ENCODE peak calls at places on chromosomes 6 and 20, in four cellular contexts. One of them, this sample, is unnamed.
A peak's percentile ranks its signal among the peaks of the same experiment; 100 is the strongest.

GRCh38 chr20:58225490-58226200 is 2.8 kb downstream of the ANKRD60 start:
- DNase-seq in HepG2: no peak
- DNase-seq in prostate gland: no peak
- DNase-seq in IMR-90: no peak
- DNase-seq in this sample: no peak

GRCh38 chr6:98648211-98648914 is 186.0 kb upstream of the POU3F2 start:
- DNase-seq in HepG2: no peak
- DNase-seq in prostate gland: no peak
- DNase-seq in IMR-90: no peak
- DNase-seq in this sample: no peak

GRCh38 chr6:135743476-135743875 is 108.0 kb upstream of the PDE7B start:
- DNase-seq in IMR-90: no peak
- DNase-seq in prostate gland: no peak
- DNase-seq in HepG2: no peak
- DNase-seq in this sample: no peak

GRCh38 chr6:42148058-42148457 is 5.6 kb upstream of the C6orf132 start:
- DNase-seq in HepG2: no peak
- DNase-seq in IMR-90: peak; percentile 42
- DNase-seq in prostate gland: no peak
- DNase-seq in this sample: no peak

GRCh38 chr6:11585426-11586016 is 48.0 kb downstream of the TMEM170B start:
- DNase-seq in HepG2: peak; percentile 55
- DNase-seq in IMR-90: peak; percentile 79
- DNase-seq in prostate gland: no peak
- DNase-seq in this sample: peak; percentile 11

GRCh38 chr20:14992961-14993360 is 655.5 kb upstream of the FLRT3 start:
- DNase-seq in IMR-90: no peak
- DNase-seq in prostate gland: no peak
- DNase-seq in HepG2: peak; percentile 37
- DNase-seq in this sample: no peak

GRCh38 chr6:5497896-5498578 is 236.7 kb downstream of the FARS2 start:
- DNase-seq in IMR-90: peak; percentile 62
- DNase-seq in prostate gland: no peak
- DNase-seq in HepG2: no peak
- DNase-seq in this sample: no peak

GRCh38 chr6:163355471-163355991 is 59.0 kb upstream of the QKI start:
- DNase-seq in HepG2: peak; percentile 15
- DNase-seq in IMR-90: peak; percentile 67
- DNase-seq in prostate gland: no peak
- DNase-seq in this sample: no peak

GRCh38 chr20:38926142-38926933 is at the start of gene FAM83D:
- DNase-seq in HepG2: peak; percentile 99
- DNase-seq in IMR-90: peak; percentile 97
- DNase-seq in prostate gland: peak; percentile 89
- DNase-seq in this sample: peak; percentile 100
- TF ChIP-seq POLR2A in HepG2: peak; percentile 100
- TF ChIP-seq POLR2A in IMR-90: peak; percentile 93
- TF ChIP-seq POLR2A in prostate gland: peak; percentile 87
- TF ChIP-seq POLR2A in this sample: peak; percentile 97

GRCh38 chr6:32176476-32177181 is 745 bp upstream of the AGPAT1 start:
- DNase-seq in IMR-90: peak; percentile 75
- DNase-seq in HepG2: no peak
- DNase-seq in prostate gland: no peak
- DNase-seq in this sample: no peak

GRCh38 chr6:32175322-32175710 is 568 bp downstream of the AGPAT1 start:
- DNase-seq in IMR-90: no peak
- DNase-seq in prostate gland: no peak
- DNase-seq in HepG2: no peak
- DNase-seq in this sample: no peak

GRCh38 chr6:32177182-32177787 is 920 bp upstream of the RNF5 start:
- DNase-seq in IMR-90: no peak
- DNase-seq in HepG2: no peak
- DNase-seq in prostate gland: no peak
- DNase-seq in this sample: peak; percentile 78

GRCh38 chr6:32174416-32174815 is 1.5 kb downstream of the AGPAT1 start:
- DNase-seq in IMR-90: no peak
- DNase-seq in prostate gland: no peak
- DNase-seq in HepG2: no peak
- DNase-seq in this sample: no peak

GRCh38 chr6:32175711-32176475 is at the start of gene AGPAT1:
- DNase-seq in prostate gland: peak; percentile 96
- DNase-seq in IMR-90: peak; percentile 96
- DNase-seq in HepG2: peak; percentile 95
- DNase-seq in this sample: peak; percentile 98
- TF ChIP-seq POLR2A in prostate gland: peak; percentile 60
- TF ChIP-seq POLR2A in IMR-90: no peak
- TF ChIP-seq POLR2A in HepG2: peak; percentile 88
- TF ChIP-seq POLR2A in this sample: peak; percentile 79

DNA sequence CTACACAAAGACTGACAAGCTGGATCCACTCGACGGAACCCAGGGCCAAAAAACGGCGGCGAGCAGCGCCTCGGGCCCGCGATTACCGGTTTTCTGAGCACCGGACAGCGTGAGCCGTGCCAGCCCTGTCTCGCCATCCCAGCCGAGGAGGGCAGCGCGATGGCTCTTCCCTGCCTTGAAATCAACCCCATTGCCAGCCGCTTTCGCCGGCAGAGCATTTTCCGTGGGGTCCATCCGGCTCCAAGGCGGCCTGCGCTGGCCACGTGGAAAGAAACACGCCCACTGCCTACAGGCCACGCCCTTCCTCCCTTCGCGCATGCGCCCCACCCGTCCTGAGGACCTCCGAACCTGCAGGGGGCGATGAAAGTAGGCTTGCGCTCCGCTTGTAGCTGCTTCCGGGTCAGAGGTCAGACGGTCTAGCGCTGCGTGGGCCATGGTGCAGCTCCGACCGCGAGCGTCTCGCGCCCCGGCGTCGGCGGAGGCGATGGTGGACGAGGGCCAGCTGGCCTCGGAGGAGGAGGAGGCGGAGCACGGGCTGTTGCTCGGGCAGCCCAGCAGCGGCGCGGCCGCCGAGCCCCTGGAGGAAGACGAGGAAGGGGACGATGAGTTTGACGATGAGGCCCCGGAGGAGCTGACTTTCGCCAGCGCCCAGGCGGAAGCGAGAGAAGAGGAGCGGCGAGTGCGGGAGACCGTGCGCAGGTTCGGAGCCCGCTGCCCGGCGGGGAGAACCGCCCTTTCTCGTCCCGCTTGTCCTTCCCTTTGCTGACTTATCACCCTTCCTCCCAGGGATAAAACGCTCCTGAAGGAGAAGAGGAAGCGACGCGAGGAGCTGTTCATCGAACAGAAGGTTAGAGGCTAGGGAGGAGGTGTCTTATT is at the start of gene NOL7:
- DNase-seq in IMR-90: peak; percentile 99
- DNase-seq in HepG2: peak; percentile 97
- DNase-seq in prostate gland: peak; percentile 94
- DNase-seq in this sample: peak; percentile 99
- TF ChIP-seq POLR2A in IMR-90: peak; percentile 83
- TF ChIP-seq POLR2A in HepG2: peak; percentile 96
- TF ChIP-seq POLR2A in prostate gland: peak; percentile 69
- TF ChIP-seq POLR2A in this sample: peak; percentile 97

GRCh38 chr6:125988280-125988679 is 1.9 kb downstream of the TRMT11 start:
- DNase-seq in HepG2: no peak
- DNase-seq in prostate gland: no peak
- DNase-seq in IMR-90: no peak
- DNase-seq in this sample: no peak

GRCh38 chr6:125985967-125986294 is 409 bp upstream of the TRMT11 start:
- DNase-seq in IMR-90: no peak
- DNase-seq in HepG2: no peak
- DNase-seq in prostate gland: no peak
- DNase-seq in this sample: no peak

GRCh38 chr6:125986956-125987617 is 747 bp downstream of the TRMT11 start:
- DNase-seq in IMR-90: peak; percentile 35
- DNase-seq in prostate gland: no peak
- DNase-seq in HepG2: peak; percentile 63
- DNase-seq in this sample: peak; percentile 58

GRCh38 chr6:125985522-125985921 is 818 bp upstream of the TRMT11 start:
- DNase-seq in HepG2: peak; percentile 21
- DNase-seq in prostate gland: no peak
- DNase-seq in IMR-90: no peak
- DNase-seq in this sample: no peak

DNA sequence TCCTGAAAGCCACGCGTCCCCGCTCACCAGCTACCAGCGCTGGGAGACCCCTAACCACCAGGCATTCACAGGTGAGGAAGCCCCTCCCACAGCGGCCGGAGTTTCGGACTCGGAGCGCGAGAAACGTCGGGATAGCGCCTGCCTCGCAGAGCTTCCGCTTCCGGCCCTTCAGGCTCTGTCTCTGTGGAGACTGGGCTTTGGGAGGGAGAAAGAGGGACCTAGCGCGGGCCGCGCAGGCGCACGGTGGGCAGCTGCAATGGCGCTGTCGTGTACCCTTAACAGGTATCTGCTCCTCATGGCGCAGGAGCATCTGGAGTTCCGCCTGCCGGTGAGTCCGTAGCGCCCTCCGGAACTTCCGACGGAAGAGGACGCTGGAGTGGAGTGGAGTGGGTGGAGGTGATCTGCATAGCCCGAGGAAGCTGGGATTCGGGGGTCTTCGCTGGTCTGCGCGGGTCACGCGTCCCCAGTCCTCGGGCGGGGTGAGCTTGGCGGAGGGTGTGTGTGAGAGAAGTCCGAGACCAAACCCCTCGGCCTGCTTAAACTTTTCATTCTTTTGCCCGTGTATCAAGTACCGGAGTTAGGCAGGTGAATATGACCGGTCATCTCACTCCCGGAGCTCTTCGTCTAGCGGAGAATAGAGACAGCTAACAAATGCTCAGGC is at the start of gene TRMT11:
- DNase-seq in HepG2: peak; percentile 97
- DNase-seq in prostate gland: peak; percentile 89
- DNase-seq in IMR-90: peak; percentile 82
- DNase-seq in this sample: peak; percentile 89
- TF ChIP-seq POLR2A in HepG2: peak; percentile 96
- TF ChIP-seq POLR2A in prostate gland: peak; percentile 84
- TF ChIP-seq POLR2A in IMR-90: peak; percentile 67
- TF ChIP-seq POLR2A in this sample: peak; percentile 93

GRCh38 chr6:96381246-96381645 is 140.4 kb upstream of the UFL1 start:
- DNase-seq in prostate gland: no peak
- DNase-seq in IMR-90: no peak
- DNase-seq in HepG2: no peak
- DNase-seq in this sample: no peak
- TF ChIP-seq POLR2A in prostate gland: no peak
- TF ChIP-seq POLR2A in IMR-90: no peak
- TF ChIP-seq POLR2A in HepG2: no peak
- TF ChIP-seq POLR2A in this sample: no peak

DNA sequence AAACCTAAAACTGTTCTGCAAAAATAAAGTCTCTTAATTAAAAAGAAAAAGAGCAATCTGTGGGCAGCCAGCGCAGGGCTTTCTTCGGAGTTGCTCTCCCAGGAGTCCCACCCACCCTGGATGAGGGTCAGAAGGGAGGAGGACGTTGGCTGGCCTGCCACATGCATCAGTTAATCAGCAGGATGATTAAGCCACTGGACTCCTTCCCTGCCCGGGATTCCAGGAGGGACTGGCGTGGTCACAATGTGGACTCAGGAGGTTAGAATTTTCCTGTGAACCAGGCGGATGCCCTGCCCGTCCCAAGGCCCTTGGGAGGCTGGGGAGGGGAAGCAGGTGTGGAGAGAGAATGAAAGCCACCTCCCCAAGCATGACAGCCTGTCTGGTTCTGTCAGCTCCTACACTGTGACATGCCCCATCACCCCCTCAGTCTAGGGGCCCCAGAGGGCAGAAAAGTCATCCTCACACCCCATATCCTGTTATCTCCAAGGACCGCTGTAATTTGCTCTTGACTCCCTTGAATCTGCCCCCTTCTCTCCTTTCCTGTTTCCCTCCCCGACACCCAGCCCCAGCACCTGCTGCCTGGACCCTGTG is 11.6 kb upstream of the ITPR3 start:
- DNase-seq in IMR-90: peak; percentile 74
- DNase-seq in prostate gland: no peak
- DNase-seq in HepG2: no peak
- DNase-seq in this sample: no peak
- TF ChIP-seq POLR2A in IMR-90: no peak
- TF ChIP-seq POLR2A in prostate gland: no peak
- TF ChIP-seq POLR2A in HepG2: no peak
- TF ChIP-seq POLR2A in this sample: no peak

GRCh38 chr6:43671801-43672690 is 15.5 kb downstream of the MRPS18A start:
- DNase-seq in IMR-90: no peak
- DNase-seq in HepG2: peak; percentile 88
- DNase-seq in prostate gland: no peak
- DNase-seq in this sample: no peak
- TF ChIP-seq POLR2A in IMR-90: no peak
- TF ChIP-seq POLR2A in HepG2: no peak
- TF ChIP-seq POLR2A in prostate gland: no peak
- TF ChIP-seq POLR2A in this sample: no peak